ENCODE peak calls at places on chromosomes 1 and 21, in six cellular contexts. One of them, this sample, is unnamed. For H3K27me3, the result is how much of the 10 kb centered on the place peaks cover.

GRCh38 chr1:39683591-39684312 is 7.5 kb downstream of the HPCAL4 start:
- DNase-seq in H1: peak
- DNase-seq in IMR-90: no peak
- DNase-seq in heart left ventricle: no peak
- DNase-seq in transverse colon: no peak
- DNase-seq in sigmoid colon: no peak
- DNase-seq in this sample: no peak

GRCh38 chr1:12184008-12184681 is 17.4 kb downstream of the TNFRSF1B start:
- DNase-seq in heart left ventricle: peak
- DNase-seq in H1: no peak
- DNase-seq in sigmoid colon: peak
- DNase-seq in IMR-90: peak
- DNase-seq in transverse colon: peak
- DNase-seq in this sample: peak

GRCh38 chr1:46183119-46183842 is 7.0 kb upstream of the P3R3URF start:
- DNase-seq in sigmoid colon: peak
- DNase-seq in H1: no peak
- DNase-seq in transverse colon: peak
- DNase-seq in IMR-90: peak
- DNase-seq in heart left ventricle: peak
- DNase-seq in this sample: peak

GRCh38 chr1:118783095-118783758 is 204.9 kb downstream of the TBX15 start:
- DNase-seq in IMR-90: no peak
- DNase-seq in H1: no peak
- DNase-seq in transverse colon: no peak
- DNase-seq in heart left ventricle: no peak
- DNase-seq in sigmoid colon: no peak
- DNase-seq in this sample: no peak

GRCh38 chr1:201503397-201504176 is 3.3 kb downstream of the CSRP1 start:
- DNase-seq in H1: no peak
- DNase-seq in sigmoid colon: peak
- DNase-seq in transverse colon: peak
- DNase-seq in IMR-90: peak
- DNase-seq in heart left ventricle: no peak
- DNase-seq in this sample: no peak

GRCh38 chr1:2555634-2556276 is 416 bp upstream of the TNFRSF14 start:
- DNase-seq in sigmoid colon: peak
- DNase-seq in heart left ventricle: peak
- DNase-seq in IMR-90: no peak
- DNase-seq in transverse colon: peak
- DNase-seq in H1: no peak
- DNase-seq in this sample: peak

GRCh38 chr1:152886090-152886489 is 8.0 kb downstream of the SMCP start:
- DNase-seq in H1: no peak
- DNase-seq in transverse colon: no peak
- DNase-seq in IMR-90: no peak
- DNase-seq in sigmoid colon: no peak
- DNase-seq in heart left ventricle: no peak
- DNase-seq in this sample: no peak

GRCh38 chr1:165738794-165739193 is 29.9 kb downstream of the TMCO1 start:
- DNase-seq in H1: no peak
- DNase-seq in IMR-90: no peak
- DNase-seq in sigmoid colon: no peak
- DNase-seq in transverse colon: no peak
- DNase-seq in heart left ventricle: no peak
- DNase-seq in this sample: no peak

GRCh38 chr1:210695041-210695440 is 366.3 kb downstream of the HHAT start:
- DNase-seq in transverse colon: no peak
- DNase-seq in H1: no peak
- DNase-seq in heart left ventricle: no peak
- DNase-seq in IMR-90: peak
- DNase-seq in sigmoid colon: no peak
- DNase-seq in this sample: no peak

GRCh38 chr21:33197546-33197945 is 32.2 kb upstream of the IFNAR2 start:
- DNase-seq in heart left ventricle: no peak
- DNase-seq in transverse colon: no peak
- DNase-seq in H1: no peak
- DNase-seq in IMR-90: no peak
- DNase-seq in sigmoid colon: no peak
- DNase-seq in this sample: no peak

GRCh38 chr21:46125846-46126301 is 28.0 kb downstream of the COL6A2 start:
- DNase-seq in sigmoid colon: peak
- DNase-seq in H1: peak
- DNase-seq in heart left ventricle: peak
- DNase-seq in IMR-90: no peak
- DNase-seq in transverse colon: peak
- DNase-seq in this sample: peak

GRCh38 chr1:97332716-97333115 is 588.1 kb downstream of the DPYD start:
- DNase-seq in transverse colon: no peak
- DNase-seq in heart left ventricle: no peak
- DNase-seq in H1: no peak
- DNase-seq in sigmoid colon: no peak
- DNase-seq in IMR-90: peak
- DNase-seq in this sample: no peak

GRCh38 chr21:17554619-17555472 is 42.0 kb downstream of the CXADR start:
- DNase-seq in IMR-90: peak
- DNase-seq in sigmoid colon: no peak
- DNase-seq in heart left ventricle: no peak
- DNase-seq in H1: no peak
- DNase-seq in transverse colon: no peak
- DNase-seq in this sample: no peak

GRCh38 chr1:156750191-156750931 is 1.1 kb downstream of the HDGF start:
- DNase-seq in IMR-90: no peak
- DNase-seq in transverse colon: peak
- DNase-seq in sigmoid colon: no peak
- DNase-seq in H1: no peak
- DNase-seq in heart left ventricle: no peak
- DNase-seq in this sample: peak

GRCh38 chr1:6860401-6860800 is 75.1 kb downstream of the CAMTA1 start:
- DNase-seq in IMR-90: peak
- DNase-seq in sigmoid colon: no peak
- DNase-seq in heart left ventricle: no peak
- DNase-seq in transverse colon: no peak
- DNase-seq in H1: no peak
- DNase-seq in this sample: no peak

GRCh38 chr1:192904438-192904895 is 95.6 kb downstream of the RGS2 start:
- DNase-seq in transverse colon: no peak
- DNase-seq in H1: no peak
- DNase-seq in heart left ventricle: no peak
- DNase-seq in sigmoid colon: no peak
- DNase-seq in IMR-90: peak
- DNase-seq in this sample: no peak

GRCh38 chr1:36160949-36161485 is 5.1 kb downstream of the MAP7D1 start:
- DNase-seq in sigmoid colon: peak
- DNase-seq in transverse colon: peak
- DNase-seq in H1: peak
- DNase-seq in IMR-90: peak
- DNase-seq in heart left ventricle: peak
- DNase-seq in this sample: no peak

GRCh38 chr1:167756760-167757405 is 35.1 kb downstream of the MPZL1 start:
- DNase-seq in IMR-90: peak
- DNase-seq in sigmoid colon: no peak
- DNase-seq in H1: no peak
- DNase-seq in transverse colon: peak
- DNase-seq in heart left ventricle: no peak
- DNase-seq in this sample: no peak

GRCh38 chr1:2595812-2596529 is 9.4 kb downstream of the PRXL2B start:
- DNase-seq in IMR-90: no peak
- DNase-seq in H1: no peak
- DNase-seq in transverse colon: no peak
- DNase-seq in heart left ventricle: peak
- DNase-seq in sigmoid colon: peak
- DNase-seq in this sample: no peak

GRCh38 chr1:47507921-47508894 is 70.4 kb downstream of the FOXD2 start:
- DNase-seq in heart left ventricle: peak
- DNase-seq in H1: peak
- DNase-seq in transverse colon: peak
- DNase-seq in sigmoid colon: no peak
- DNase-seq in IMR-90: no peak
- DNase-seq in this sample: no peak

GRCh38 chr1:39132505-39133339 is 71.8 kb upstream of the MACF1 start:
- DNase-seq in H1: peak
- DNase-seq in sigmoid colon: peak
- DNase-seq in IMR-90: peak
- DNase-seq in heart left ventricle: peak
- DNase-seq in transverse colon: peak
- DNase-seq in this sample: peak

GRCh38 chr1:116540088-116540487 is 30.7 kb downstream of the CD58 start:
- DNase-seq in H1: no peak
- DNase-seq in transverse colon: no peak
- DNase-seq in sigmoid colon: no peak
- DNase-seq in IMR-90: no peak
- DNase-seq in heart left ventricle: no peak
- DNase-seq in this sample: no peak

GRCh38 chr1:214463596-214463995 is 87.8 kb downstream of the PTPN14 start:
- DNase-seq in IMR-90: no peak
- DNase-seq in sigmoid colon: no peak
- DNase-seq in transverse colon: no peak
- DNase-seq in heart left ventricle: no peak
- DNase-seq in H1: no peak
- DNase-seq in this sample: no peak

GRCh38 chr1:54413295-54413694 is 7.1 kb upstream of the SSBP3 start:
- DNase-seq in transverse colon: peak
- DNase-seq in H1: no peak
- DNase-seq in heart left ventricle: no peak
- DNase-seq in sigmoid colon: peak
- DNase-seq in IMR-90: peak
- DNase-seq in this sample: no peak

GRCh38 chr1:245270972-245271371 is 116.2 kb downstream of the KIF26B start:
- DNase-seq in heart left ventricle: no peak
- DNase-seq in transverse colon: no peak
- DNase-seq in sigmoid colon: no peak
- DNase-seq in IMR-90: no peak
- DNase-seq in H1: no peak
- DNase-seq in this sample: no peak

GRCh38 chr21:16978309-16978895 is 534.4 kb upstream of the CXADR start:
- DNase-seq in sigmoid colon: no peak
- DNase-seq in transverse colon: no peak
- DNase-seq in heart left ventricle: no peak
- DNase-seq in H1: no peak
- DNase-seq in IMR-90: no peak
- DNase-seq in this sample: no peak

GRCh38 chr1:208089971-208090755 is 154.0 kb downstream of the PLXNA2 start:
- DNase-seq in sigmoid colon: peak
- DNase-seq in H1: no peak
- DNase-seq in IMR-90: peak
- DNase-seq in transverse colon: no peak
- DNase-seq in heart left ventricle: peak
- DNase-seq in this sample: no peak

GRCh38 chr1:231072502-231072901 is 32.4 kb upstream of the FAM89A start:
- DNase-seq in transverse colon: no peak
- DNase-seq in sigmoid colon: no peak
- DNase-seq in heart left ventricle: no peak
- DNase-seq in H1: no peak
- DNase-seq in IMR-90: no peak
- DNase-seq in this sample: no peak

GRCh38 chr1:241542199-241542907 is 10.2 kb downstream of the KMO start:
- DNase-seq in transverse colon: no peak
- DNase-seq in H1: no peak
- DNase-seq in heart left ventricle: no peak
- DNase-seq in sigmoid colon: no peak
- DNase-seq in IMR-90: no peak
- DNase-seq in this sample: no peak
- H3K27me3 ChIP-seq in transverse colon: under half
- H3K27me3 ChIP-seq in H1: under half
- H3K27me3 ChIP-seq in heart left ventricle: under half
- H3K27me3 ChIP-seq in sigmoid colon: under half
- H3K27me3 ChIP-seq in IMR-90: under half
- H3K27me3 ChIP-seq in this sample: under half

GRCh38 chr1:30450818-30451233 is 272.6 kb downstream of the MATN1 start:
- DNase-seq in sigmoid colon: peak
- DNase-seq in IMR-90: no peak
- DNase-seq in transverse colon: no peak
- DNase-seq in heart left ventricle: no peak
- DNase-seq in H1: peak
- DNase-seq in this sample: no peak

GRCh38 chr1:30452170-30452569 is 271.2 kb downstream of the MATN1 start:
- DNase-seq in H1: no peak
- DNase-seq in sigmoid colon: no peak
- DNase-seq in IMR-90: no peak
- DNase-seq in transverse colon: no peak
- DNase-seq in heart left ventricle: no peak
- DNase-seq in this sample: no peak

GRCh38 chr1:30450148-30450817 is 273.1 kb downstream of the MATN1 start:
- DNase-seq in heart left ventricle: no peak
- DNase-seq in H1: peak
- DNase-seq in sigmoid colon: peak
- DNase-seq in IMR-90: no peak
- DNase-seq in transverse colon: no peak
- DNase-seq in this sample: no peak

GRCh38 chr1:30451532-30452125 is 271.8 kb downstream of the MATN1 start:
- DNase-seq in heart left ventricle: no peak
- DNase-seq in IMR-90: no peak
- DNase-seq in sigmoid colon: peak
- DNase-seq in transverse colon: no peak
- DNase-seq in H1: peak
- DNase-seq in this sample: no peak

GRCh38 chr1:30452925-30453324 is 270.5 kb downstream of the MATN1 start:
- DNase-seq in transverse colon: no peak
- DNase-seq in IMR-90: no peak
- DNase-seq in heart left ventricle: no peak
- DNase-seq in H1: no peak
- DNase-seq in sigmoid colon: no peak
- DNase-seq in this sample: no peak
- TF ChIP-seq POLR2A in transverse colon: no peak
- TF ChIP-seq POLR2A in IMR-90: no peak
- TF ChIP-seq POLR2A in heart left ventricle: no peak
- TF ChIP-seq POLR2A in H1: no peak
- TF ChIP-seq POLR2A in sigmoid colon: no peak
- TF ChIP-seq POLR2A in this sample: no peak

GRCh38 chr1:14037101-14037807 is 337.3 kb downstream of the PRDM2 start:
- DNase-seq in sigmoid colon: no peak
- DNase-seq in transverse colon: no peak
- DNase-seq in heart left ventricle: no peak
- DNase-seq in IMR-90: no peak
- DNase-seq in H1: no peak
- DNase-seq in this sample: no peak

GRCh38 chr1:14039894-14040430 is 340.0 kb downstream of the PRDM2 start:
- DNase-seq in H1: no peak
- DNase-seq in sigmoid colon: no peak
- DNase-seq in transverse colon: no peak
- DNase-seq in heart left ventricle: no peak
- DNase-seq in IMR-90: no peak
- DNase-seq in this sample: no peak
- H3K4me3 ChIP-seq in H1: no peak
- H3K4me3 ChIP-seq in sigmoid colon: no peak
- H3K4me3 ChIP-seq in transverse colon: no peak
- H3K4me3 ChIP-seq in heart left ventricle: no peak
- H3K4me3 ChIP-seq in IMR-90: no peak
- H3K4me3 ChIP-seq in this sample: no peak

DNA sequence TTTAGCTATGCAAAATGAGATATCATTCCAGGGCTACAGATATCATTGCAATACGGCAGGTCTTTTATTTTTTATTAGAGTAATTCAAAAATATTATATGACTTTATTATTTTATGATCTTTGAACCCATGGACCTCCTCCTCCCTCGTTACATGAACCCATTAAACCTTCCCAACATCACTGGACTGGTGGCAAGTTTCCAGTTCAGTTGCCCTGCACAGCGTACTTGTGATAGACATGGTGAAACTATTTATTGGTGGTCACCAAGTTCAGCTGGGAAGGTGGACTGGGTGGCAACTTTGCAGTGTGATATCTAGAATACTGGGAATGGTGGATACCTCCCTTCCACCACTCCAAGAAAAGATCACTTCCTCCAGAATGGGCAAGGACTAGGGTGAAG is 52.5 kb downstream of the SLC30A10 start:
- DNase-seq in IMR-90: no peak
- DNase-seq in transverse colon: peak
- DNase-seq in H1: no peak
- DNase-seq in heart left ventricle: no peak
- DNase-seq in sigmoid colon: no peak
- DNase-seq in this sample: no peak
- H3K27me3 ChIP-seq in IMR-90: under half
- H3K27me3 ChIP-seq in transverse colon: half or more
- H3K27me3 ChIP-seq in H1: under half
- H3K27me3 ChIP-seq in heart left ventricle: under half
- H3K27me3 ChIP-seq in sigmoid colon: under half
- H3K27me3 ChIP-seq in this sample: under half

This sample was measured in gastrocnemius medialis.